ENCODE peak calls at places on chromosomes 13 and 19, in ten cellular contexts. One of them, this sample, is unnamed.

GRCh38 chr19:31284621-31285020 is 64.6 kb downstream of the TSHZ3 start:
- DNase-seq in spleen: no peak
- DNase-seq in GM23338: no peak
- DNase-seq in sigmoid colon: no peak
- DNase-seq in suprapubic skin: no peak
- DNase-seq in HCT116: no peak
- DNase-seq in breast epithelium: no peak
- DNase-seq in stomach: no peak
- DNase-seq in H1: no peak
- DNase-seq in GM12878: no peak
- DNase-seq in this sample: no peak

GRCh38 chr13:101554420-101555125 is 102.1 kb downstream of the ITGBL1 start:
- DNase-seq in suprapubic skin: no peak
- DNase-seq in breast epithelium: no peak
- DNase-seq in sigmoid colon: no peak
- DNase-seq in HCT116: no peak
- DNase-seq in GM12878: no peak
- DNase-seq in H1: no peak
- DNase-seq in spleen: no peak
- DNase-seq in GM23338: no peak
- DNase-seq in stomach: no peak
- DNase-seq in this sample: no peak

GRCh38 chr19:5142725-5143097 is 173.8 kb downstream of the KDM4B start:
- DNase-seq in suprapubic skin: no peak
- DNase-seq in GM12878: no peak
- DNase-seq in H1: no peak
- DNase-seq in sigmoid colon: no peak
- DNase-seq in spleen: peak; percentile 64
- DNase-seq in stomach: no peak
- DNase-seq in breast epithelium: no peak
- DNase-seq in GM23338: no peak
- DNase-seq in HCT116: no peak
- DNase-seq in this sample: no peak

GRCh38 chr13:24706886-24707585 is 26.8 kb downstream of the ATP12A start:
- DNase-seq in HCT116: no peak
- DNase-seq in suprapubic skin: no peak
- DNase-seq in stomach: no peak
- DNase-seq in sigmoid colon: no peak
- DNase-seq in breast epithelium: no peak
- DNase-seq in GM12878: no peak
- DNase-seq in H1: no peak
- DNase-seq in spleen: no peak
- DNase-seq in GM23338: no peak
- DNase-seq in this sample: no peak

GRCh38 chr13:26653310-26653709 is 95.8 kb downstream of the WASF3 start:
- DNase-seq in HCT116: no peak
- DNase-seq in breast epithelium: no peak
- DNase-seq in sigmoid colon: no peak
- DNase-seq in suprapubic skin: no peak
- DNase-seq in GM23338: no peak
- DNase-seq in spleen: no peak
- DNase-seq in stomach: no peak
- DNase-seq in GM12878: no peak
- DNase-seq in H1: no peak
- DNase-seq in this sample: no peak

GRCh38 chr13:66405908-66406802 is 824.0 kb downstream of the PCDH9 start:
- DNase-seq in sigmoid colon: no peak
- DNase-seq in H1: no peak
- DNase-seq in breast epithelium: peak; percentile 50
- DNase-seq in GM23338: no peak
- DNase-seq in spleen: no peak
- DNase-seq in stomach: no peak
- DNase-seq in GM12878: no peak
- DNase-seq in suprapubic skin: no peak
- DNase-seq in HCT116: no peak
- DNase-seq in this sample: no peak

GRCh38 chr19:44529541-44529940 is at the start of gene CEACAM20:
- DNase-seq in sigmoid colon: no peak
- DNase-seq in breast epithelium: no peak
- DNase-seq in suprapubic skin: no peak
- DNase-seq in spleen: no peak
- DNase-seq in GM23338: no peak
- DNase-seq in HCT116: no peak
- DNase-seq in stomach: no peak
- DNase-seq in H1: no peak
- DNase-seq in GM12878: no peak
- DNase-seq in this sample: no peak

GRCh38 chr13:90232291-90232690 is 1115.2 kb upstream of the MIR17HG start:
- DNase-seq in sigmoid colon: no peak
- DNase-seq in breast epithelium: no peak
- DNase-seq in GM12878: no peak
- DNase-seq in suprapubic skin: no peak
- DNase-seq in H1: no peak
- DNase-seq in HCT116: no peak
- DNase-seq in spleen: no peak
- DNase-seq in GM23338: peak; percentile 59
- DNase-seq in stomach: no peak
- DNase-seq in this sample: no peak

GRCh38 chr19:33859016-33859415 is 62.3 kb downstream of the KCTD15 start:
- DNase-seq in suprapubic skin: no peak
- DNase-seq in HCT116: no peak
- DNase-seq in H1: no peak
- DNase-seq in GM23338: no peak
- DNase-seq in GM12878: no peak
- DNase-seq in breast epithelium: no peak
- DNase-seq in spleen: peak; percentile 63
- DNase-seq in stomach: no peak
- DNase-seq in sigmoid colon: no peak
- DNase-seq in this sample: no peak

GRCh38 chr19:5949792-5950305 is 28.1 kb downstream of the RANBP3 start:
- DNase-seq in GM12878: no peak
- DNase-seq in spleen: no peak
- DNase-seq in H1: no peak
- DNase-seq in breast epithelium: no peak
- DNase-seq in HCT116: no peak
- DNase-seq in suprapubic skin: no peak
- DNase-seq in stomach: peak; percentile 76
- DNase-seq in sigmoid colon: no peak
- DNase-seq in GM23338: no peak
- DNase-seq in this sample: no peak

GRCh38 chr19:821976-822773 is 420 bp upstream of the PLPPR3 start:
- DNase-seq in H1: no peak
- DNase-seq in breast epithelium: no peak
- DNase-seq in GM23338: peak; percentile 77
- DNase-seq in sigmoid colon: no peak
- DNase-seq in spleen: no peak
- DNase-seq in GM12878: no peak
- DNase-seq in HCT116: no peak
- DNase-seq in stomach: no peak
- DNase-seq in suprapubic skin: no peak
- DNase-seq in this sample: no peak

GRCh38 chr13:82597737-82598136 is 1284.5 kb downstream of the SLITRK1 start:
- DNase-seq in breast epithelium: no peak
- DNase-seq in suprapubic skin: no peak
- DNase-seq in sigmoid colon: no peak
- DNase-seq in H1: peak; percentile 47
- DNase-seq in GM23338: peak; percentile 77
- DNase-seq in stomach: no peak
- DNase-seq in GM12878: no peak
- DNase-seq in HCT116: no peak
- DNase-seq in spleen: no peak
- DNase-seq in this sample: no peak

GRCh38 chr19:8459095-8459494 is 14.3 kb downstream of the HNRNPM start:
- DNase-seq in breast epithelium: no peak
- DNase-seq in suprapubic skin: no peak
- DNase-seq in GM23338: no peak
- DNase-seq in stomach: no peak
- DNase-seq in spleen: no peak
- DNase-seq in HCT116: no peak
- DNase-seq in H1: no peak
- DNase-seq in GM12878: no peak
- DNase-seq in sigmoid colon: no peak
- DNase-seq in this sample: no peak

GRCh38 chr13:102708991-102709390 is 14.1 kb upstream of the METTL21C start:
- DNase-seq in breast epithelium: no peak
- DNase-seq in sigmoid colon: no peak
- DNase-seq in H1: no peak
- DNase-seq in spleen: no peak
- DNase-seq in HCT116: no peak
- DNase-seq in GM23338: no peak
- DNase-seq in stomach: no peak
- DNase-seq in GM12878: no peak
- DNase-seq in suprapubic skin: no peak
- DNase-seq in this sample: no peak
- TF ChIP-seq POLR2AphosphoS5 in breast epithelium: no peak
- TF ChIP-seq POLR2AphosphoS5 in sigmoid colon: no peak
- TF ChIP-seq POLR2AphosphoS5 in H1: no peak
- TF ChIP-seq POLR2AphosphoS5 in spleen: no peak
- TF ChIP-seq POLR2AphosphoS5 in HCT116: no peak
- TF ChIP-seq POLR2AphosphoS5 in GM23338: no peak
- TF ChIP-seq POLR2AphosphoS5 in stomach: no peak
- TF ChIP-seq POLR2AphosphoS5 in GM12878: no peak
- TF ChIP-seq POLR2AphosphoS5 in suprapubic skin: no peak
- TF ChIP-seq POLR2AphosphoS5 in this sample: no peak

DNA sequence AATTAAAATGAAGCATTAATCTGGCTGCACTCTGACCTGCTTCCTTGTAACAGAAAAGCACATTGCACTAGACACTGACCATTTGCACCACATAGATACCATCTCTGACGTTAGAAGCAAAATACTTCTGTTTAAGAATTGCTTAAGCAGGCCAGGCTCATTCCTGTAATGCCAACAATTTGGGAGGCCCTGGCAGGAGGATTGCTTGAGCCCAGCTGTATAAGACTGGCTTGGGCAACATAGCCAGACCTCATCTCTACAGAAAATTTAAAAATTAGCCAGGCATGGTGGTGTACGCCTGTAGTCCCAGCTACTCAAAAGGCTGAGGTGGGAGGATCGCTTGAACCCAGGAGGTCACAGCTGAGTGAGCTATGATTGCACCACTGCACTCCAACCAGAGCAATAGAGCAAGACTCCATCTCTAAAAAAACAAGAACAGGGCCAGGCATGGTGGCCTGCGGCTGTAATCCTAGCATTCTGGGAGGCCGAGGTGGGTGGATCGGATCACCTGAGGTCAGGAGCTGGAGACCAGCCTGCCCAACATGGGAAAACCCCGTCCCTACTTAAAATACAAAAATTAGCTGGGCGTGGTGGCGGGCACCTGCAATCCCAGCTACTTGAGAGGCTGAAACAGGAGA is 7.0 kb upstream of the TLE6 start:
- DNase-seq in spleen: no peak
- DNase-seq in suprapubic skin: no peak
- DNase-seq in stomach: no peak
- DNase-seq in breast epithelium: no peak
- DNase-seq in HCT116: no peak
- DNase-seq in H1: no peak
- DNase-seq in sigmoid colon: no peak
- DNase-seq in GM12878: no peak
- DNase-seq in GM23338: no peak
- DNase-seq in this sample: no peak
- TF ChIP-seq POLR2AphosphoS5 in spleen: no peak
- TF ChIP-seq POLR2AphosphoS5 in suprapubic skin: no peak
- TF ChIP-seq POLR2AphosphoS5 in stomach: no peak
- TF ChIP-seq POLR2AphosphoS5 in breast epithelium: no peak
- TF ChIP-seq POLR2AphosphoS5 in HCT116: no peak
- TF ChIP-seq POLR2AphosphoS5 in H1: no peak
- TF ChIP-seq POLR2AphosphoS5 in sigmoid colon: no peak
- TF ChIP-seq POLR2AphosphoS5 in GM12878: no peak
- TF ChIP-seq POLR2AphosphoS5 in GM23338: no peak
- TF ChIP-seq POLR2AphosphoS5 in this sample: no peak

DNA sequence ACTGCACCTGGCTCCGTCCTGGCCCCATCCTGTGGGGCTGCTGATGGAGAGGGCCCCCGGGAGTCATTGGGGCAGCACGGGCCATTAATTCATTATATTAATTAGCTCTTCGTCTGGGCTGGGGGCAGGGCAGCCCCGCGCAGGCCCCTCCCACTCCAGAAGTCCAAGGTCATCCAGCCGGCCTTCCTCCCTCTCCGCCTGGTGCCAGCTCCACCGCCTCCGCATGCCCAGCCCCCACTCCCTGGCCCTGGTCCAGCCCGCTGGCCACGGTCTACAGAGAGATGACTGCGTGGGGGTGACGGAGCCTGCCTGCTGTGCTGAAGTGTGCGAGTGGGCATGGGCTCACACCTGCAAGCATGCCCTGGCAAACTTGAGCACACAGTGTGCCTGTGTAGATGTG is 8.8 kb downstream of the IGLON5 start:
- DNase-seq in stomach: no peak
- DNase-seq in breast epithelium: no peak
- DNase-seq in suprapubic skin: no peak
- DNase-seq in GM12878: no peak
- DNase-seq in spleen: peak; percentile 34
- DNase-seq in GM23338: peak; percentile 19
- DNase-seq in H1: no peak
- DNase-seq in sigmoid colon: no peak
- DNase-seq in HCT116: no peak
- DNase-seq in this sample: no peak
- TF ChIP-seq POLR2AphosphoS5 in stomach: no peak
- TF ChIP-seq POLR2AphosphoS5 in breast epithelium: no peak
- TF ChIP-seq POLR2AphosphoS5 in suprapubic skin: no peak
- TF ChIP-seq POLR2AphosphoS5 in GM12878: no peak
- TF ChIP-seq POLR2AphosphoS5 in spleen: peak; percentile 25
- TF ChIP-seq POLR2AphosphoS5 in GM23338: no peak
- TF ChIP-seq POLR2AphosphoS5 in H1: no peak
- TF ChIP-seq POLR2AphosphoS5 in sigmoid colon: no peak
- TF ChIP-seq POLR2AphosphoS5 in HCT116: no peak
- TF ChIP-seq POLR2AphosphoS5 in this sample: no peak

GRCh38 chr13:30905932-30906383 is at the start of gene MEDAG:
- DNase-seq in HCT116: no peak
- DNase-seq in stomach: no peak
- DNase-seq in suprapubic skin: peak; percentile 93
- DNase-seq in sigmoid colon: peak; percentile 91
- DNase-seq in breast epithelium: peak; percentile 37
- DNase-seq in GM23338: no peak
- DNase-seq in spleen: no peak
- DNase-seq in H1: no peak
- DNase-seq in GM12878: no peak
- DNase-seq in this sample: no peak
- TF ChIP-seq POLR2AphosphoS5 in HCT116: no peak
- TF ChIP-seq POLR2AphosphoS5 in stomach: no peak
- TF ChIP-seq POLR2AphosphoS5 in suprapubic skin: peak; percentile 72
- TF ChIP-seq POLR2AphosphoS5 in sigmoid colon: peak; percentile 39
- TF ChIP-seq POLR2AphosphoS5 in breast epithelium: no peak
- TF ChIP-seq POLR2AphosphoS5 in GM23338: no peak
- TF ChIP-seq POLR2AphosphoS5 in spleen: no peak
- TF ChIP-seq POLR2AphosphoS5 in H1: no peak
- TF ChIP-seq POLR2AphosphoS5 in GM12878: no peak
- TF ChIP-seq POLR2AphosphoS5 in this sample: no peak

GRCh38 chr13:46636451-46636850 is 83.5 kb downstream of the LRCH1 start:
- DNase-seq in spleen: no peak
- DNase-seq in GM23338: no peak
- DNase-seq in stomach: no peak
- DNase-seq in suprapubic skin: no peak
- DNase-seq in GM12878: no peak
- DNase-seq in HCT116: no peak
- DNase-seq in breast epithelium: no peak
- DNase-seq in sigmoid colon: no peak
- DNase-seq in H1: no peak
- DNase-seq in this sample: no peak
- TF ChIP-seq POLR2AphosphoS5 in spleen: no peak
- TF ChIP-seq POLR2AphosphoS5 in GM23338: no peak
- TF ChIP-seq POLR2AphosphoS5 in stomach: no peak
- TF ChIP-seq POLR2AphosphoS5 in suprapubic skin: no peak
- TF ChIP-seq POLR2AphosphoS5 in GM12878: no peak
- TF ChIP-seq POLR2AphosphoS5 in HCT116: no peak
- TF ChIP-seq POLR2AphosphoS5 in breast epithelium: no peak
- TF ChIP-seq POLR2AphosphoS5 in sigmoid colon: no peak
- TF ChIP-seq POLR2AphosphoS5 in H1: no peak
- TF ChIP-seq POLR2AphosphoS5 in this sample: no peak